ENCODE peak calls at places on chromosomes 6 and 20, in eight cellular contexts. V is Panc1, Y is HepG2, J is GM23338, N is prostate gland, F is suprapubic skin, O is SK-N-SH, P is transverse colon. S is an unnamed sample.

GRCh38 chr6:79506251-79506650 is 31.0 kb downstream of the LCA5 start:
- DNase-seq in V (peak), Y (no peak), J (no peak), N (no peak), F (no peak), O (no peak), P (no peak), S (no peak)

GRCh38 chr6:15389759-15390723 is 144.2 kb downstream of the JARID2 start:
- DNase-seq in V (peak), Y (peak), J (peak), N (no peak), F (no peak), O (peak), P (no peak), S (no peak)

GRCh38 chr6:49464691-49465090 is 1.5 kb downstream of the CENPQ start:
- DNase-seq in V (no peak), Y (no peak), J (no peak), N (no peak), F (no peak), O (no peak), P (no peak), S (no peak)

GRCh38 chr6:87200469-87201174 is 45.3 kb downstream of the ZNF292 start:
- DNase-seq in V (no peak), Y (no peak), J (no peak), N (no peak), F (no peak), O (no peak), P (no peak), S (no peak)

GRCh38 chr6:168231393-168231957 is 88.1 kb downstream of the DACT2 start:
- DNase-seq in V (no peak), Y (no peak), J (no peak), N (no peak), F (no peak), O (no peak), P (no peak), S (no peak)

GRCh38 chr20:1669304-1669703 is 11.7 kb upstream of the SIRPG start:
- DNase-seq in V (no peak), Y (no peak), J (no peak), N (no peak), F (no peak), O (no peak), P (no peak), S (no peak)

GRCh38 chr20:59084041-59084841 is 41.7 kb upstream of the PRELID3B start:
- DNase-seq in V (no peak), Y (no peak), J (no peak), N (peak), F (no peak), O (no peak), P (no peak), S (no peak)

GRCh38 chr20:8303651-8304050 is 171.6 kb downstream of the PLCB1 start:
- DNase-seq in V (no peak), Y (no peak), J (no peak), N (no peak), F (no peak), O (no peak), P (no peak), S (no peak)

GRCh38 chr6:43402819-43403218 is 24.5 kb upstream of the ABCC10 start:
- DNase-seq in V (no peak), Y (no peak), J (no peak), N (no peak), F (no peak), O (no peak), P (no peak), S (no peak)

GRCh38 chr6:137024172-137024990 is 20.4 kb downstream of the IL20RA start:
- DNase-seq in V (no peak), Y (no peak), J (no peak), N (no peak), F (no peak), O (no peak), P (no peak), S (no peak)

GRCh38 chr6:109478848-109479624 is 4.0 kb downstream of the ZBTB24 start:
- DNase-seq in V (no peak), Y (peak), J (no peak), N (no peak), F (no peak), O (no peak), P (no peak), S (no peak)

GRCh38 chr6:20686142-20686541 is 151.9 kb downstream of the CDKAL1 start:
- DNase-seq in V (no peak), Y (no peak), J (peak), N (no peak), F (no peak), O (no peak), P (no peak), S (no peak)

GRCh38 chr6:144179237-144179636 is 28.9 kb downstream of the STX11 start:
- DNase-seq in V (no peak), Y (no peak), J (no peak), N (no peak), F (no peak), O (no peak), P (no peak), S (no peak)

GRCh38 chr20:60250251-60250650 is 292.0 kb downstream of the CDH26 start:
- DNase-seq in V (no peak), Y (no peak), J (no peak), N (no peak), F (no peak), O (no peak), P (no peak), S (no peak)

GRCh38 chr6:27025351-27025750 is 222.2 kb upstream of the PRSS16 start:
- DNase-seq in V (no peak), Y (no peak), J (no peak), N (no peak), F (no peak), O (no peak), P (no peak), S (no peak)

GRCh38 chr20:45998337-45998736 is 10.4 kb upstream of the MMP9 start:
- DNase-seq in V (no peak), Y (no peak), J (no peak), N (no peak), F (no peak), O (no peak), P (no peak), S (no peak)

GRCh38 chr6:41785689-41786450 is 1.6 kb upstream of the TOMM6 start:
- DNase-seq in V (no peak), Y (no peak), J (peak), N (no peak), F (no peak), O (no peak), P (peak), S (no peak)

GRCh38 chr6:15322781-15323536 is 77.1 kb downstream of the JARID2 start:
- DNase-seq in V (no peak), Y (no peak), J (no peak), N (no peak), F (no peak), O (no peak), P (peak), S (no peak)

GRCh38 chr6:44054635-44055559 is 72.4 kb downstream of the MRPL14 start:
- DNase-seq in V (no peak), Y (no peak), J (no peak), N (no peak), F (no peak), O (peak), P (no peak), S (no peak)

GRCh38 chr20:15475483-15475882 is 1097.8 kb downstream of the KIF16B start:
- DNase-seq in V (no peak), Y (no peak), J (no peak), N (peak), F (no peak), O (peak), P (peak), S (no peak)

GRCh38 chr6:109167557-109167956 is 72.2 kb downstream of the CEP57L1 start:
- DNase-seq in V (no peak), Y (no peak), J (no peak), N (no peak), F (no peak), O (no peak), P (no peak), S (no peak)

GRCh38 chr20:30168025-30168799 is 1089.3 kb upstream of the DEFB115 start:
- DNase-seq in V (no peak), Y (no peak), J (peak), N (peak), F (no peak), O (peak), P (no peak), S (no peak)

GRCh38 chr20:3693376-3693775 is 11.6 kb upstream of the ADAM33 start:
- DNase-seq in V (no peak), Y (no peak), J (no peak), N (no peak), F (no peak), O (no peak), P (no peak), S (no peak)

GRCh38 chr6:52417675-52418111 is 2.4 kb upstream of the EFHC1 start:
- DNase-seq in V (no peak), Y (peak), J (no peak), N (no peak), F (no peak), O (no peak), P (no peak), S (no peak)

GRCh38 chr6:105431226-105431625 is 28.3 kb upstream of the PREP start:
- DNase-seq in V (no peak), Y (peak), J (peak), N (no peak), F (no peak), O (peak), P (no peak), S (no peak)

GRCh38 chr6:84804720-84805119 is 40.3 kb upstream of the TBX18 start:
- DNase-seq in V (no peak), Y (no peak), J (no peak), N (no peak), F (no peak), O (no peak), P (no peak), S (no peak)

GRCh38 chr6:167476844-167477595 is 152.1 kb downstream of the TTLL2 start:
- DNase-seq in V (no peak), Y (no peak), J (no peak), N (no peak), F (peak), O (no peak), P (no peak), S (no peak)

GRCh38 chr6:129621252-129621651 is 88.7 kb downstream of the ARHGAP18 start:
- DNase-seq in V (no peak), Y (peak), J (no peak), N (no peak), F (no peak), O (no peak), P (peak), S (no peak)
- H3K4me3 ChIP-seq in V (no peak), Y (no peak), J (no peak), N (no peak), F (no peak), O (no peak), P (no peak), S (no peak)

DNA sequence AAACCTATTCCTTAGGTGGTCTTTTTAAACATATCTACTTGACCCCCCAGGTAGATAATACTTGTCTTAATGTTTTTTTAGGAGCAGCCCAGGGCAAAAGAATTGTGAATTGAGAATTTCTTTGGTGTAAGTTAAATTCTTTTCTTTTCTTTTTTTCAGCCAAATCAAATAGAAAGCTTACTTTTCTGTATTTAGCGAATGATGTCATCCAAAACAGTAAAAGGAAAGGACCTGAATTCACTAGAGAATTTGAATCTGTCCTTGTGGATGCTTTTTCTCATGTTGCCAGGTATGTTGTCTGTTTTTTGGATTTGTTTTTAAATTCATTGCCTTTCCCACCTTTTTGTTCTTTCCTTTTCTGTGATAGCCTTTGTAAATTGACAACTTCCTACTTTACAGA is 6.7 kb downstream of the RPRD1B start:
- DNase-seq in V (no peak), Y (no peak), J (no peak), N (no peak), F (no peak), O (no peak), P (no peak), S (no peak)
- TF ChIP-seq POLR2AphosphoS5 in V (no peak), Y (no peak), J (no peak), N (no peak), F (no peak), O (no peak), P (no peak), S (no peak)

GRCh38 chr6:24464253-24465038 is 24.9 kb downstream of the GPLD1 start:
- DNase-seq in V (no peak), Y (no peak), J (no peak), N (no peak), F (no peak), O (no peak), P (no peak), S (no peak)

GRCh38 chr6:24472181-24472580 is 17.2 kb downstream of the GPLD1 start:
- DNase-seq in V (no peak), Y (no peak), J (no peak), N (no peak), F (no peak), O (no peak), P (no peak), S (no peak)

GRCh38 chr6:24469829-24470228 is 19.5 kb downstream of the GPLD1 start:
- DNase-seq in V (no peak), Y (no peak), J (no peak), N (no peak), F (no peak), O (no peak), P (no peak), S (no peak)
- H3K4me3 ChIP-seq in V (no peak), Y (no peak), J (no peak), N (no peak), F (no peak), O (no peak), P (no peak), S (no peak)

GRCh38 chr6:33697845-33698244 is 13.7 kb downstream of the UQCC2 start:
- DNase-seq in V (no peak), Y (no peak), J (no peak), N (no peak), F (no peak), O (no peak), P (no peak), S (no peak)
- TF ChIP-seq POLR2AphosphoS5 in V (no peak), Y (no peak), J (no peak), N (no peak), F (no peak), O (no peak), P (no peak), S (no peak)

DNA sequence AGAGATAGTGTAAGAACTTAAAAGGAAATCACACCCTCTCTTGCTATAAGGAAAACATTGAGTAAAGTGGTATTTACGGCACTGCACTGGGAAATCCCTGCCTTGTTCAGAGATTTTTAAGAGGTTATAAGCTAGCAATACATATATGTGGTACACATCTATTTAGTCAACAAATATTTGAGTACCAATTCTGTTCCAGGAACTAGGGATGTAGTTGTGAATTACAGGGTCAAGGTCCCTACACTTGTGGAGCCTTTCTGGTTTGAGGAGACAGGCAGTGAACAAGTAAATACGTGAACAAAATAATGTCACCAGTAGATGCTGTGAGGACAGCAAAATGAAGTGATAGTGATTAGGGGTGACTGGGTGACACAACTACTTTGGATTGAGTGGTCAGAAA is 1.8 kb downstream of the TM9SF4 start:
- DNase-seq in V (no peak), Y (peak), J (no peak), N (no peak), F (no peak), O (no peak), P (no peak), S (no peak)
- H3K4me3 ChIP-seq in V (no peak), Y (peak), J (peak), N (no peak), F (no peak), O (no peak), P (no peak), S (no peak)

GRCh38 chr20:48674461-48674860 is 153.3 kb downstream of the PREX1 start:
- DNase-seq in V (no peak), Y (no peak), J (no peak), N (no peak), F (no peak), O (no peak), P (no peak), S (no peak)

GRCh38 chr20:48676125-48676524 is 151.7 kb downstream of the PREX1 start:
- DNase-seq in V (no peak), Y (no peak), J (no peak), N (no peak), F (no peak), O (no peak), P (no peak), S (no peak)

GRCh38 chr20:48679603-48680002 is 148.2 kb downstream of the PREX1 start:
- DNase-seq in V (no peak), Y (no peak), J (peak), N (no peak), F (no peak), O (no peak), P (peak), S (no peak)

GRCh38 chr20:48679011-48679410 is 148.8 kb downstream of the PREX1 start:
- DNase-seq in V (no peak), Y (no peak), J (no peak), N (no peak), F (no peak), O (no peak), P (no peak), S (no peak)

GRCh38 chr20:48676795-48677447 is 150.9 kb downstream of the PREX1 start:
- DNase-seq in V (no peak), Y (no peak), J (no peak), N (no peak), F (no peak), O (no peak), P (no peak), S (no peak)
- TF ChIP-seq POLR2AphosphoS5 in V (no peak), Y (no peak), J (no peak), N (no peak), F (no peak), O (no peak), P (no peak), S (no peak)

S was measured in breast epithelium.